ENCODE peak calls at places on chromosomes 6 and 20, in nine cellular contexts. X, A, D, B, T, K, V, I and Q are unnamed samples.

GRCh38 chr20:51404297-51405060 is 138.0 kb downstream of the NFATC2 start:
- DNase-seq in V (no peak), X (peak), T (peak), D (no peak), A (no peak), K (peak), B (no peak), I (peak), Q (peak)

GRCh38 chr20:5104479-5104878 is 15.3 kb downstream of the PCNA start:
- DNase-seq in T (no peak), B (no peak), X (no peak), A (no peak), K (no peak), I (no peak), V (no peak), D (no peak), Q (no peak)

GRCh38 chr6:146985111-146985510 is 219.1 kb upstream of the STXBP5 start:
- DNase-seq in A (no peak), K (no peak), V (no peak), X (no peak), B (peak), T (no peak), D (peak), I (no peak), Q (no peak)

GRCh38 chr20:22720206-22720605 is 135.8 kb upstream of the FOXA2 start:
- DNase-seq in K (no peak), D (no peak), V (no peak), A (no peak), I (no peak), T (no peak), X (no peak), B (no peak), Q (no peak)

GRCh38 chr6:42555477-42556457 is 8.1 kb upstream of the UBR2 start:
- DNase-seq in D (peak), X (no peak), K (no peak), T (peak), V (no peak), B (no peak), I (no peak), A (no peak), Q (peak)

GRCh38 chr6:5906340-5906670 is 100.4 kb downstream of the NRN1 start:
- DNase-seq in K (no peak), X (no peak), T (no peak), A (no peak), B (no peak), D (no peak), I (no peak), V (no peak), Q (no peak)

GRCh38 chr20:25493137-25493536 is 85.7 kb downstream of the GINS1 start:
- DNase-seq in T (no peak), I (peak), V (no peak), A (no peak), D (no peak), K (no peak), X (no peak), B (no peak), Q (no peak)

GRCh38 chr6:161242779-161243693 is 30.8 kb downstream of the AGPAT4 start:
- DNase-seq in T (no peak), X (peak), B (no peak), A (no peak), K (no peak), D (peak), V (no peak), I (no peak), Q (no peak)

GRCh38 chr20:37120497-37120896 is 24.7 kb upstream of the RBL1 start:
- DNase-seq in K (no peak), T (no peak), B (no peak), A (no peak), I (no peak), D (no peak), X (no peak), V (no peak), Q (no peak)

GRCh38 chr6:159790947-159791598 is 806 bp downstream of the MRPL18 start:
- DNase-seq in V (no peak), T (peak), B (no peak), A (peak), D (peak), K (peak), X (no peak), I (no peak), Q (peak)

GRCh38 chr20:48531505-48531904 is 296.3 kb downstream of the PREX1 start:
- DNase-seq in D (no peak), B (no peak), I (no peak), A (no peak), V (no peak), T (no peak), K (no peak), X (no peak), Q (no peak)

GRCh38 chr6:52497652-52498408 is 77.7 kb downstream of the EFHC1 start:
- DNase-seq in X (no peak), B (no peak), V (no peak), D (no peak), K (peak), I (no peak), T (peak), A (no peak), Q (peak)

GRCh38 chr20:45969712-45970634 is 2.0 kb downstream of the ZNF335 start:
- DNase-seq in V (no peak), B (peak), K (no peak), I (no peak), A (peak), T (peak), X (no peak), D (peak), Q (no peak)

GRCh38 chr6:142138876-142139275 is 6.2 kb downstream of the GJE1 start:
- DNase-seq in A (no peak), I (no peak), X (no peak), B (no peak), T (no peak), K (no peak), D (no peak), V (no peak), Q (no peak)
- H3K4me3 ChIP-seq in A (no peak), I (no peak), X (no peak), B (no peak), T (no peak), K (no peak), D (no peak), V (no peak), Q (no peak)

DNA sequence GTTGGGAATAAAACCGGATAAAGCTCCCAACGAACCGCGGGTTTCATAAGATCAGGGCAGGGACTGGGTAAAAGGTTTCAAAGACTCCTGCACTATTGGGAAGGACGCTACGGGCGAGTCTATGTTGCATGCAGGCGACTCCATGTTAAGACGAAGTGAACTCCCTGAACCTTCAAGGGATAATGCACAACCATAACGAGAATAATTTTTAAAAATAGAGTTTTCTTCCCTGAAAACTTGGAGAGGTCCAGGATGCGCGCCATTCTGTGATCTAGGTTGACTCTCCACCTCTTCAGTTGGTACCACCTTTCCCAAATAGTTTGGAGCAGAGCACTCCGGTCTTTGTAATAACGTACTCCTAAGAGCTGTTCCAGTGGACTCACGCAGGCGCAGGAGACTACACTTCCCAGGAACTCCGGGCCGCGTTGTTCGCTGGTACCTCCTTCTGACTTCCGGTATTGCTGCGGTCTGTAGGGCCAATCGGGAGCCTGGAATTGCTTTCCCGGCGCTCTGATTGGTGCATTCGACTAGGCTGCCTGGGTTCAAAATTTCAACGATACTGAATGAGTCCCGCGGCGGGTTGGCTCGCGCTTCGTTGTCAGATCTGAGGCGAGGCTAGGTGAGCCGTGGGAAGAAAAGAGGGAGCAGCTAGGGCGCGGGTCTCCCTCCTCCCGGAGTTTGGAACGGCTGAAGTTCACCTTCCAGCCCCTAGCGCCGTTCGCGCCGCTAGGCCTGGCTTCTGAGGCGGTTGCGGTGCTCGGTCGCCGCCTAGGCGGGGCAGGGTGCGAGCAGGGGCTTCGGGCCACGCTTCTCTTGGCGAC is at the start of gene TPX2:
- DNase-seq in K (peak), B (peak), A (peak), D (peak), X (peak), T (peak), V (peak), I (peak), Q (peak)
- TF ChIP-seq CTCF in K (peak), B (no peak), A (peak), D (peak), X (no peak), T (peak), V (no peak), I (no peak), Q (no peak)

DNA sequence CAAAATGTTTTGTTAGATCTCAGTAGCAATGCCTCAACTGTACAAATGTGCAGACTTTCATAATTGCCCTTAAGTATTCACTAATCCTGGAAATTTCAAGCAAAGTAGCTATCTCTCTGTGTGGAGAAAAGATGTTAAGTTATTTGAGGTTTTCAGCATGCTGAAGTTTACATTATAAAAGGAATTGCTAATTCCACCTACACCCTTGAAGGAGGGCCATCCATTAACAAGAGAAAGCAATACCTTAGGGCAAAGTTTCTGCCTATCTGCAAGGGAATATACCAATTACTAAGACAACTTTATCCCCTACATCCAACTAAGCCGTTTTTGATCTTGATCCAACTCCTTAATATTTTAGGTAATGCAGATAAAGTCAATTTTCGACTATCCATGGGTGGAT is 380.7 kb upstream of the BTBD3 start:
- DNase-seq in V (no peak), D (no peak), A (no peak), T (no peak), B (no peak), I (no peak), X (no peak), K (no peak), Q (no peak)
- H3K4me3 ChIP-seq in V (no peak), D (no peak), A (no peak), T (no peak), B (no peak), I (no peak), X (no peak), K (no peak), Q (no peak)

DNA sequence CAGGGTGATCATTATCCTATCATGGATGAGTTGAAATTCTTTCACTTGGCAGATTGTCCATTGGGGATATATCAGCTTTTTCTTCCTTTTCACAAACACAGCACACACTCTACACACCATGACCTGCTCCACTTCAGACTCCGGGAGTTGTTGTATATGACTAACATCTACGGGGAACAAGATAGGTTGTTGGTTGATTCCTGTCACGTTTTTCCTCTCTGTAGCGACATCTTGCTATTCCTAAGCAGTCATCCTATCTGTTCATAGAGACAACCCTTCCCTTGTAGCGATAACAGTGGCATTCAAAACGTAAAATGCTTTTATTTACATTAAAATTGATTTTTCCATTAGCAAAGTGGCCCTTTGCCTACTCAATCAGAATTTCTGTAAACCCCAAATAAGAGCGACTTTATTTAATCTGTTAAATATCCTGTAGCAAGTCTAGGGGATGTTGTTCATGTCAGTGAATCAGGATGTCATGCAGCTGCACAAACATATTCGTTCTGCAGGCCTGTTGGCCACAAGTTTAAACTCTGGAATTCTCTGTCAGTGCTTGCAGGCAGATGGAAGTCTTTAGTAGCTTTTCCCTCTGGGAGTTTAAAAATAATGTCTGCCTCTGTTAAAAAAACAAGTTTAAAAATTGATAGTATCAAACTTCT is 23.0 kb downstream of the PHACTR2 start:
- DNase-seq in B (no peak), V (no peak), D (no peak), A (no peak), T (no peak), I (no peak), X (no peak), K (no peak), Q (no peak)
- TF ChIP-seq CTCF in B (no peak), V (no peak), D (no peak), A (no peak), T (no peak), I (no peak), X (no peak), K (no peak), Q (no peak)

GRCh38 chr20:63856111-63856511 is 5.2 kb upstream of the ABHD16B start:
- DNase-seq in V (no peak), K (no peak), I (peak), D (no peak), T (no peak), X (no peak), A (no peak), B (no peak), Q (no peak)

GRCh38 chr20:63855363-63856110 is 5.8 kb upstream of the ABHD16B start:
- DNase-seq in T (no peak), I (peak), B (no peak), X (no peak), K (no peak), V (no peak), D (no peak), A (peak), Q (no peak)

GRCh38 chr20:63854069-63854765 is 7.1 kb upstream of the ABHD16B start:
- DNase-seq in V (no peak), D (no peak), I (peak), B (no peak), K (peak), A (peak), T (no peak), X (no peak), Q (peak)

GRCh38 chr20:63857751-63858392 is 3.4 kb upstream of the ABHD16B start:
- DNase-seq in B (no peak), V (no peak), D (no peak), K (no peak), X (no peak), I (peak), A (peak), T (no peak), Q (no peak)

DNA sequence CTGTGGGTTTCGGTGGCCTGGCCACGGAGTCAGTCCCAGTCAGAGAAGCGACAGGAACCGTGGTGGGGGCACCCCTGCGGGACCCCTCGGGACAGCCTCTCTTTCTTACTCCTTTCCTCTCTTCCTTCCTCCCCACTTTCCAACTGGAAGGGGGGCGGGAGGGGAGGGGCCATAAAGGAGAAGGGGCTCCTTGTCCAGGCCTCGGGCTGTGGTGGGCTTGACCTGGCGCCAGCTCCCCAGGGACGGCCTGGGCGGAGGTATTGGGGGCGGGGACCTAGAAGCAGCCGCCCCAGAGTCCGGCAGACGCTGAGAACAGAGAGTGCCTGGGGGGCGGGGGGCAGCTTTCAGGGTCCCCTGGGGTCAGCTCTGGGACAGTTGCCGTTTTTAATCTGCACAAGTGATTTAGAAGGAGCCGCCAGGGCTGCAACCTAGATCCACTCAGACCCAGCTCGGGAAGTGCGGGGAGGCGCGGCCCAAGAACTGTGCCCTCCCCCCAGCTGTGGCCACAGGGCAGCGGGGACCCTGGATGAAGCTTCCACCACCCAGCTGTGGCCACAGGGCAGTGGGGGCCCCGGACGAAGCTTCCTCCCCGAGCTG is 6.4 kb upstream of the ABHD16B start:
- DNase-seq in V (no peak), B (no peak), X (no peak), T (no peak), D (peak), K (no peak), A (no peak), I (peak), Q (no peak)
- H3K4me3 ChIP-seq in V (peak), B (no peak), X (no peak), T (no peak), D (no peak), K (no peak), A (peak), I (peak), Q (no peak)

GRCh38 chr6:40251609-40252008 is 317.3 kb upstream of the MOCS1 start:
- DNase-seq in A (no peak), D (no peak), B (no peak), T (peak), K (no peak), X (no peak), I (no peak), V (no peak), Q (peak)

GRCh38 chr6:40247516-40248115 is 313.4 kb upstream of the MOCS1 start:
- DNase-seq in A (no peak), B (no peak), T (no peak), K (no peak), D (no peak), V (no peak), I (no peak), X (no peak), Q (no peak)

GRCh38 chr6:40244684-40245083 is 310.4 kb upstream of the MOCS1 start:
- DNase-seq in K (no peak), I (no peak), D (no peak), B (no peak), X (no peak), T (no peak), V (no peak), A (no peak), Q (no peak)

GRCh38 chr6:40252531-40253258 is 318.4 kb upstream of the MOCS1 start:
- DNase-seq in V (no peak), K (peak), X (no peak), D (no peak), I (no peak), T (no peak), A (no peak), B (no peak), Q (peak)

GRCh38 chr6:40249935-40250334 is 315.7 kb upstream of the MOCS1 start:
- DNase-seq in T (no peak), D (no peak), A (no peak), B (no peak), K (no peak), I (no peak), V (no peak), X (no peak), Q (no peak)
- TF ChIP-seq CTCF in T (no peak), D (no peak), A (no peak), B (no peak), K (no peak), I (no peak), V (no peak), X (no peak), Q (no peak)

GRCh38 chr20:3173582-3174441 is 463 bp upstream of the LZTS3 start:
- DNase-seq in X (peak), D (peak), A (peak), V (no peak), I (peak), K (peak), B (peak), T (peak), Q (peak)
- H3K4me3 ChIP-seq in X (peak), D (peak), A (peak), V (peak), I (peak), K (peak), B (peak), T (peak), Q (peak)